ENCODE peak calls at places on chromosomes 6 and 20, in four cellular contexts. X is K562, P is SK-N-SH, R is H1. E is an unnamed sample.
A peak's percentile ranks its signal among the peaks of the same experiment; 100 is the strongest.

GRCh38 chr6:167479967-167480653 is 155.2 kb downstream of the TTLL2 start:
- DNase-seq in X (no peak), R (no peak), P (no peak), E (no peak)

GRCh38 chr6:89082439-89082838 is 1.9 kb downstream of the PNRC1 start:
- DNase-seq in R (no peak), X (no peak), P (no peak), E (no peak)

GRCh38 chr6:116251568-116252384 is 2.1 kb downstream of the TSPYL4 start:
- DNase-seq in R (no peak), X (no peak), P (no peak), E (no peak)

GRCh38 chr6:157768304-157768703 is 54.7 kb upstream of the SNX9 start:
- DNase-seq in P (no peak), X (no peak), R (no peak), E (no peak)

GRCh38 chr20:6030453-6031080 is 23.3 kb downstream of the LRRN4 start:
- DNase-seq in X (no peak), P (no peak), R (no peak), E (no peak)

GRCh38 chr20:18057994-18058349 is 256 bp upstream of the OVOL2 start:
- DNase-seq in R (no peak), P (peak; percentile 31), X (no peak), E (no peak)

GRCh38 chr6:90403489-90404381 is 107.1 kb upstream of the BACH2 start:
- DNase-seq in X (peak; percentile 90), P (peak; percentile 73), R (peak; percentile 54), E (no peak)

GRCh38 chr20:32898721-32899120 is 40.0 kb downstream of the EFCAB8 start:
- DNase-seq in R (no peak), X (no peak), P (no peak), E (no peak)

GRCh38 chr6:41051873-41052272 is 1.1 kb upstream of the APOBEC2 start:
- DNase-seq in R (no peak), X (no peak), P (no peak), E (no peak)

GRCh38 chr6:25279748-25280616 is 808 bp downstream of the CARMIL1 start:
- DNase-seq in P (peak; percentile 66), X (peak; percentile 19), R (peak; percentile 87), E (peak; percentile 78)

GRCh38 chr20:49956689-49957443 is 20.7 kb downstream of the RNF114 start:
- DNase-seq in R (no peak), X (no peak), P (no peak), E (no peak)

GRCh38 chr6:153048631-153049030 is 46.1 kb upstream of the MTRF1L start:
- DNase-seq in R (no peak), X (no peak), P (no peak), E (no peak)

GRCh38 chr20:17657079-17657825 is 24.8 kb downstream of the RRBP1 start:
- DNase-seq in X (no peak), P (peak; percentile 4), R (no peak), E (no peak)

GRCh38 chr6:11585426-11586016 is 48.0 kb downstream of the TMEM170B start:
- DNase-seq in R (no peak), P (peak; percentile 51), X (peak; percentile 49), E (no peak)

GRCh38 chr6:132780770-132781371 is 17.6 kb downstream of the SLC18B1 start:
- DNase-seq in R (no peak), X (no peak), P (no peak), E (no peak)

GRCh38 chr20:39036851-39037250 is 74.7 kb downstream of the DHX35 start:
- DNase-seq in R (no peak), X (no peak), P (no peak), E (no peak)

GRCh38 chr6:16388488-16388887 is 150.1 kb downstream of the GMPR start:
- DNase-seq in X (no peak), R (no peak), P (no peak), E (no peak)

GRCh38 chr20:19670829-19671228 is 87.2 kb upstream of the RIN2 start:
- DNase-seq in P (no peak), R (no peak), X (no peak), E (no peak)

GRCh38 chr6:27477318-27478013 is 4.6 kb upstream of the ZNF184 start:
- DNase-seq in P (no peak), X (no peak), R (no peak), E (no peak)

GRCh38 chr6:659716-660581 is 3.0 kb upstream of the HUS1B start:
- DNase-seq in R (peak; percentile 63), X (peak; percentile 73), P (no peak), E (peak; percentile 75)

GRCh38 chr6:136127856-136128255 is 122.3 kb downstream of the MTFR2 start:
- DNase-seq in R (no peak), X (no peak), P (no peak), E (no peak)

GRCh38 chr20:23406880-23407279 is 14.4 kb downstream of the NAPB start:
- DNase-seq in X (no peak), P (no peak), R (no peak), E (no peak)

GRCh38 chr20:38534756-38535155 is 46.2 kb upstream of the ADIG start:
- DNase-seq in R (no peak), P (no peak), X (no peak), E (no peak)

GRCh38 chr6:100175814-100176275 is 181.8 kb upstream of the MCHR2 start:
- DNase-seq in R (no peak), P (no peak), X (no peak), E (no peak)

GRCh38 chr6:94501546-94501945 is 1075.8 kb upstream of the MANEA start:
- DNase-seq in R (no peak), P (no peak), X (no peak), E (no peak)

GRCh38 chr6:12012231-12012565 is at the start of gene HIVEP1:
- DNase-seq in R (no peak), P (peak; percentile 67), X (peak; percentile 46), E (peak; percentile 41)

GRCh38 chr6:80503660-80504059 is 397.2 kb downstream of the BCKDHB start:
- DNase-seq in R (no peak), X (no peak), P (no peak), E (no peak)

GRCh38 chr20:30610751-30611150 is 646.7 kb upstream of the DEFB115 start:
- DNase-seq in P (no peak), X (no peak), R (no peak), E (no peak)

GRCh38 chr6:137819740-137820139 is 47.3 kb upstream of the TNFAIP3 start:
- DNase-seq in R (no peak), P (no peak), X (no peak), E (no peak)

GRCh38 chr20:1440024-1440423 is 26.6 kb downstream of the NSFL1C start:
- DNase-seq in R (peak; percentile 58), P (peak; percentile 10), X (peak; percentile 51), E (peak; percentile 72)

GRCh38 chr20:41411458-41411857 is 44.8 kb upstream of the EMILIN3 start:
- DNase-seq in X (no peak), P (no peak), R (no peak), E (no peak)
- TF ChIP-seq TEAD4 in X (no peak), P (no peak), R (no peak), E (no peak)

DNA sequence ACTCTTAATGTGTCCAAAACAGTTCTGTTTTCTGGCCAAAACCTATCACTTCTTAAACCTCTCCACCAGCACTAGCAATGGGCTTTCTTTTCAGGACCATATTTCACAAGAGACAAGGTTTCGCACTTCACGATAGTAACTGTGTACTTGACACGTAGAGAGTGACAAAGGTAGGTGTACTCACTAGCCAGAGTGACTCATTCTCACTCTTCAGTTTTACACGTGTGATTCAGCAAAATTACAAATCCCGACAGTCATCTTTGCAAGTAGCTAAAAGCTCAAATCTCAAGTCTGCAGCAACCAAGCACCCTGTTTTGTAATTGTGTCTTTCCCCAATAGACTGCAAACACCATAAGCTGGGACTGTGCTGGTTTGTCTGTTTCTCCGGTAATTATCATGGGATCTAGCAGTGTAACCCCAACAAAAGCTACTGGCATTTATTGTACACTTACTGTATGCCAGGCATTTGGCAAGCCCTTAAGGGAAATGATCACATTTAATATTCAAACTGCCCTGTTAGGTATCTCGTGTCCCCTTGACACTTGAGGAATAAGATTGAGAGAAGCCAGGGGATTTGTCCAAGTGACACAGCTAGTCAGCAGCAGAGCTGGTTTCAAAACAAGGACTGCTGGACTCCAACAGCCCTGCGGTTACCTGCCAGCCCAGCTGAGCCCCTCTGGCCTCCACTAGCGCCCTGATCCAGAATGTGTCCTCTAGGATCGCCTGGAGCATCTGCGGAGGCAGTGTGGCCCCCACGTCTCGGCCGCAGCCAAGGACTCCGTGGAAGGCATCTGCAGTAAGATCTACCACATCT is 9.9 kb downstream of the PCIF1 start:
- DNase-seq in X (peak; percentile 61), R (no peak), P (no peak), E (no peak)
- TF ChIP-seq TEAD4 in X (no peak), R (no peak), P (no peak), E (no peak)

DNA sequence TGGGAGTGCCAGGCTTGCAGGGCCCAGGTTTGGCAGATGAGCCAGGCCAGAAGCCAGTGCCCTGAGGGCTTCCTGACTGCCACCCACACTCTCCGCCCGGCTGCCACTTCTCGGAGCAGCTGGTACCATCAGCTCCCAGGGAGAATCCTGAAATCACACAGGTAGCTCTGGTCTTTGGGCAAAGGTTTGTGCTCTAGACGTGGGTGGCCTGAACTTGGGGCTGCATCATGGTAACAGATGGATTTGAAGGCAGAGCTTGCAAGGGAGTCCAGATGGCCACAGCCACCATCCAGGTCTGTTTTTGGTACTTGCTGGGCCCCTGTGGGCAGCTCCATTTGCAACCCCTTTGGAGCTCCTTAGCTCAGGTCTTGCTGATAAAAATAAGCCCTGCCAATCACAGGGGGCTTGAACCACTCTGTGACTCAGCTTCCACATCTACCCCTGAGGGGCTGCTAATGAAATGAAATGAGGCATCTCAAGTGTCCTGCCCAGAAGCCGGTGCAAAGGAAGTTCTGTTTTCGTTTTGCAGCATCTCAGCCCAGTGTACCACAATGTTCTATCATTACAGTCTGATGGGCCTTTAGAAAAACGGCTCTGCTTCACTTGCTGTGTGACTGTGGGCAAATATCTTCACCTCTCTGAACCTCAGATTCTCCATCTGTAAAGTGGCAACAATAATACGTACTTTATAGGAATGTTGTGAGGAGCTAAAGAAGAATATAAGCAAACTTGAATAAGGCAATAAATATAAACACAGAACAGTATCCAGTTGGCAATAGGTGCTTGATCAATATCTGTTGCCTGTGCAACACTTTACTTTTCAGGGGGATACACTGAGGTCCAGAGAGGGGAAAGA is 25.1 kb upstream of the CDH22 start:
- DNase-seq in X (no peak), P (peak; percentile 69), R (no peak), E (no peak)
- TF ChIP-seq TEAD4 in X (no peak), P (no peak), R (no peak), E (no peak)

GRCh38 chr20:44467289-44467883 is 8.3 kb upstream of the TTPAL start:
- DNase-seq in P (peak; percentile 19), X (no peak), R (peak; percentile 46), E (peak; percentile 21)

GRCh38 chr20:44468044-44468782 is 7.5 kb upstream of the TTPAL start:
- DNase-seq in X (no peak), R (no peak), P (no peak), E (no peak)

GRCh38 chr20:44464514-44464913 is 11.2 kb upstream of the TTPAL start:
- DNase-seq in P (no peak), R (no peak), X (no peak), E (no peak)

GRCh38 chr20:44463466-44463865 is 12.2 kb upstream of the TTPAL start:
- DNase-seq in P (no peak), X (no peak), R (no peak), E (no peak)

DNA sequence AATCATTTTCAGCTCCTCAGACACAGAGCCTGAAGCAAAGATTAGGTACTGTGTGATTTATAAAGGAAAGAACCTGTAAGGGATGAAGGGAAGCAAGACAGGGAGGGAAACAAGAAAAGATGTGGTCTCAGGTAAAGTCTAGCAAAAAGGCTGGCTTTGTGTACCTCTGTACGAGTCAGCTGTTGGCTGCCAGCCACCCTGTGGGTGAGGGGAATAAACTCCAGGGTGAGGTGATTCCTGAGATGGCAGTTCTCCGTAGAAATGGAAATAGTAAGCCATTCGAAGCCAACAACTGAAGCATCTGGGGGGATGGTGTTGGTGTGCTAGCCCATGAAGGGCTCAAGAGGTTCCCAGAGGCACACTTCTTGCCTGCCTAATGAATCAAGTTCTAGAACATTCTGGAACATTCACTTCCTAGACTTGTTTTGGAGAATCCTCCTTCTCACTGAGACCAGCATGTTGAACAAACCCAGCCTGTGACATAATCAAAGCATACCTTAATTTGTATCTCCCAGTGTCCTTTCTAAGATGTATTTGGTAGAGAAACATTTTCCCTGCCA is 10.6 kb upstream of the TTPAL start:
- DNase-seq in X (no peak), R (no peak), P (no peak), E (no peak)
- TF ChIP-seq TEAD4 in X (no peak), R (no peak), P (no peak), E (no peak)